ENCODE peak calls at places on chromosome 12, in six cellular contexts. X is prostate gland, R is endothelial cell of umbilical vein, L is SK-N-SH, U is HCT116, T is suprapubic skin. Y is an unnamed sample.

GRCh38 chr12:131136539-131136872 is 182.8 kb downstream of the ADGRD1 start:
- DNase-seq in X (no peak), R (no peak), L (no peak), U (no peak), T (no peak), Y (no peak)

GRCh38 chr12:91413591-91413990 is 231.0 kb upstream of the DCN start:
- DNase-seq in X (peak; percentile 44), R (no peak), L (peak; percentile 57), U (peak; percentile 51), T (no peak), Y (no peak)

GRCh38 chr12:50110127-50110761 is 1.8 kb upstream of the COX14 start:
- DNase-seq in X (no peak), R (no peak), L (no peak), U (no peak), T (no peak), Y (peak; percentile 70)

GRCh38 chr12:120100630-120101029 is 15.9 kb downstream of the RAB35 start:
- DNase-seq in X (peak; percentile 29), R (peak; percentile 36), L (peak; percentile 86), U (no peak), T (no peak), Y (peak; percentile 76)

GRCh38 chr12:12172106-12172511 is 94.7 kb downstream of the LRP6 start:
- DNase-seq in X (peak; percentile 32), R (peak; percentile 9), L (no peak), U (no peak), T (no peak), Y (no peak)

GRCh38 chr12:85835417-85835809 is 796 bp downstream of the RASSF9 start:
- DNase-seq in X (no peak), R (peak; percentile 68), L (no peak), U (no peak), T (no peak), Y (no peak)

GRCh38 chr12:1410794-1411193 is 183.6 kb downstream of the FBXL14 start:
- DNase-seq in X (no peak), R (no peak), L (no peak), U (no peak), T (no peak), Y (no peak)

GRCh38 chr12:12804432-12804886 is 8.7 kb upstream of the DDX47 start:
- DNase-seq in X (no peak), R (peak; percentile 68), L (no peak), U (peak; percentile 70), T (no peak), Y (no peak)

GRCh38 chr12:5503774-5504173 is 71.9 kb downstream of the NTF3 start:
- DNase-seq in X (peak; percentile 71), R (no peak), L (no peak), U (no peak), T (peak; percentile 78), Y (no peak)

GRCh38 chr12:106049105-106049504 is 89.6 kb downstream of the NUAK1 start:
- DNase-seq in X (no peak), R (no peak), L (no peak), U (no peak), T (no peak), Y (no peak)

GRCh38 chr12:47346251-47347019 is 266.7 kb upstream of the AMIGO2 start:
- DNase-seq in X (no peak), R (no peak), L (no peak), U (no peak), T (no peak), Y (no peak)

GRCh38 chr12:52631676-52632459 is 13.5 kb upstream of the KRT73 start:
- DNase-seq in X (no peak), R (no peak), L (no peak), U (no peak), T (peak; percentile 34), Y (no peak)

GRCh38 chr12:51631021-51631420 is 40.0 kb downstream of the SCN8A start:
- DNase-seq in X (no peak), R (no peak), L (no peak), U (no peak), T (no peak), Y (no peak)

GRCh38 chr12:16350682-16351081 is 3.2 kb downstream of the MGST1 start:
- DNase-seq in X (peak; percentile 49), R (no peak), L (no peak), U (peak; percentile 75), T (no peak), Y (no peak)

GRCh38 chr12:102879144-102879763 is 37.8 kb downstream of the PAH start:
- DNase-seq in X (peak; percentile 12), R (no peak), L (peak; percentile 23), U (peak; percentile 76), T (peak; percentile 86), Y (no peak)

GRCh38 chr12:108857158-108857407 is 300 bp downstream of the SSH1 start:
- DNase-seq in X (no peak), R (no peak), L (no peak), U (no peak), T (no peak), Y (no peak)

GRCh38 chr12:108860443-108860842 is 3.1 kb upstream of the SSH1 start:
- DNase-seq in X (no peak), R (no peak), L (no peak), U (no peak), T (no peak), Y (no peak)

GRCh38 chr12:108859923-108860291 is 2.5 kb upstream of the SSH1 start:
- DNase-seq in X (no peak), R (no peak), L (no peak), U (no peak), T (no peak), Y (no peak)

GRCh38 chr12:108856428-108857157 is 790 bp downstream of the SSH1 start:
- DNase-seq in X (peak; percentile 59), R (peak; percentile 49), L (peak; percentile 51), U (no peak), T (peak; percentile 84), Y (peak; percentile 83)

DNA sequence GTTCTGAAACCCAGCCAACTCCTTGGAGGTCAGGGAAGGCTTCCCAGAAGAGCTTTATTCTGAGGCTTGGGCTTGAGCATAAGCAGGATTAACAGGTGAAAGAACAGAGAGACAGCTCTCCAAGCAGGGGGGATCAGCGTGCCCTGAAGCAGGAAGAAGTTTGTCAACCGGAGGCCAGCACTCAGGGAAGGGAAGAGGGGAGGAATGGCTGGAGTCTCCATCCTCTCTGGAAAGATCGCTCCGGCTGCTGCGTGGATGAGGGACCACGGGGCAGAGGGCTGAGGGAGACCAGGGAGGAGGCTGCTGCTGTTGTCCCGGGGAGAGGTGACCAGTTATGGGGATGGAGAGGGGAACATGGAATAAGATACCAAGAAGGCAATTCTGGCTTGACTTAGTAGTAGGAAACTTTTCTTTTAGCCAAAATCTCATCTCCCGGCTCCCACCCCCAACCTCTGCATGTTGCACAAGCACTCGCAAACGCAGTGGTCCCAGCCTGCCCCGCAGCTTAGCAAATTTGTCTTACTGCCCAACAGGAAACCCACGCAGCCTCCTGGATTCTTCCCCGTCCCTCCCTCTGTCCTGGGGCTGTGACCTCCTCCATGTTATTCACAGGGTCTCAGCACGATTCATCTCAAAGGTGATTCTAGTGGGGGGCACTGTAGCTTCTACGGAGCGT is 1.2 kb upstream of the SSH1 start:
- DNase-seq in X (no peak), R (peak; percentile 16), L (no peak), U (no peak), T (peak; percentile 83), Y (no peak)
- TF ChIP-seq POLR2AphosphoS5 in X (no peak), R (no peak), L (no peak), U (no peak), T (no peak), Y (no peak)

GRCh38 chr12:123747309-123747708 is 14.8 kb upstream of the DNAH10 start:
- DNase-seq in X (no peak), R (no peak), L (no peak), U (no peak), T (no peak), Y (no peak)

GRCh38 chr12:123744836-123745235 is 17.3 kb upstream of the DNAH10 start:
- DNase-seq in X (no peak), R (no peak), L (peak; percentile 41), U (no peak), T (no peak), Y (no peak)

GRCh38 chr12:123743002-123743401 is 19.1 kb upstream of the DNAH10 start:
- DNase-seq in X (no peak), R (no peak), L (no peak), U (no peak), T (no peak), Y (no peak)

DNA sequence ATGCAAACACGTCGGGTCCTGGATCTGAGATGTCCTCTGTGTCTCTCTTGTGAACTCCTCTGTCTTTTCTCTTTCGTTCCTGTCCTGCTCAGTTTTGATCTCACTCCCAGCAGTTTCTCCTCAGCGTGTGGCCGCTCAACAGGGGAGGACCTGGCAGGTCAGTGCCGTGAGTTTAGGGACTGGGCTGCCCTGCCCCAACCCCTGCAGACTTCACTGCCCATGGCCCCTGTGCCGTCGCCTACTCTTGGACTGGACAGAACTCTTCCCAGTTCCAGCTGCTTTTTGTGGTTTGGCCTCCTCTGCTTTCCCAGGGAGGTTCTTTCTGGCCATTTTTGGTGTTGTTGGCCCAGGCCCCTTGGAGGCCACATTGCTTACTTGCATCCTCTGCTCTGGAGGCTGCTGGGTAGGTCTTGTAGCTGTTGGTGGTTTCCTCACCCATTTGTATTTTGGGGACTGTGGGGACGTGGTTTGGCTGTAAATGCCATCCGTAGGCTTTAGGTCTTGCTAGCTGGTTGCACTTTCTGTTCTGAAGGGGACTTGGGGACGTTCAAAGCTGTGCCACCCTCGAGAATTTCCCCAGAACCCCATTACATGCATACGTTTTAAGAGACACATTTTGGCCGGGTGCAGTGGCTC is 20.0 kb upstream of the DNAH10 start:
- DNase-seq in X (no peak), R (no peak), L (no peak), U (no peak), T (no peak), Y (no peak)
- H3K4me3 ChIP-seq in X (no peak overlapping the region), R (no peak overlapping the region), L (no peak overlapping the region), U (no peak overlapping the region), T (no peak overlapping the region), Y (no peak overlapping the region)

GRCh38 chr12:87201598-87201997 is 827.6 kb downstream of the C12orf50 start:
- DNase-seq in X (no peak), R (no peak), L (no peak), U (no peak), T (no peak), Y (no peak)

GRCh38 chr12:87196329-87196728 is 832.9 kb downstream of the C12orf50 start:
- DNase-seq in X (no peak), R (no peak), L (no peak), U (no peak), T (no peak), Y (no peak)

GRCh38 chr12:87200289-87200979 is 828.8 kb downstream of the C12orf50 start:
- DNase-seq in X (peak; percentile 53), R (no peak), L (no peak), U (no peak), T (no peak), Y (no peak)

GRCh38 chr12:87202189-87202588 is 827.0 kb downstream of the C12orf50 start:
- DNase-seq in X (no peak), R (no peak), L (no peak), U (no peak), T (no peak), Y (no peak)
- H3K9me3 ChIP-seq in X (no peaks in the 10 kb centered on the region), R (no peaks in the 10 kb centered on the region), L (peaks cover 5% of the 10 kb centered on the region), U (no peaks in the 10 kb centered on the region), T (no peaks in the 10 kb centered on the region), Y (no peaks in the 10 kb centered on the region)

GRCh38 chr12:107093547-107094448 is at the start of gene CRY1:
- DNase-seq in X (peak; percentile 93), R (peak; percentile 98), L (peak; percentile 95), U (peak; percentile 92), T (peak; percentile 97), Y (peak; percentile 96)
- TF ChIP-seq POLR2AphosphoS5 in X (peak; percentile 94), R (peak; percentile 63), L (peak; percentile 68), U (no peak), T (no peak), Y (no peak)

Y was measured in stomach.